ENCODE peak calls at places on chromosomes 2 and 18, in ten cellular contexts. N is cerebellar cortex, S is GM23248, Y is NCI-H226, R is left cardiac atrium, V is NB4, B is EH, C is HTR-8/SVneo, U is germinal center, A is T-helper 9 cell. P is an unnamed sample.

GRCh38 chr2:111122631-111123421 is 2.1 kb downstream of the BCL2L11 start:
- DNase-seq in A (peak; percentile 18), V (peak; percentile 85), R (peak; percentile 90), Y (peak; percentile 59), N (peak; percentile 26), B (peak; percentile 80), U (no peak), S (peak; percentile 92), C (peak; percentile 48), P (peak; percentile 75)

GRCh38 chr2:62032096-62032495 is 126.6 kb downstream of the COMMD1 start:
- DNase-seq in N (no peak), C (no peak), S (no peak), V (no peak), Y (no peak), U (no peak), A (no peak), B (no peak), R (no peak), P (no peak)

GRCh38 chr2:39531220-39531777 is 94.2 kb upstream of the MAP4K3 start:
- DNase-seq in Y (no peak), V (no peak), C (no peak), A (no peak), N (no peak), U (no peak), R (no peak), B (no peak), S (no peak), P (no peak)

GRCh38 chr18:27605107-27605834 is 420.2 kb upstream of the CHST9 start:
- DNase-seq in V (peak; percentile 62), R (peak; percentile 42), B (peak; percentile 71), U (peak; percentile 21), N (peak; percentile 81), Y (peak; percentile 56), S (peak; percentile 81), A (no peak), C (peak; percentile 34), P (peak; percentile 71)

GRCh38 chr2:171483793-171484192 is 38.5 kb upstream of the CYBRD1 start:
- DNase-seq in A (no peak), B (no peak), S (no peak), Y (no peak), N (no peak), V (no peak), U (no peak), C (no peak), R (no peak), P (no peak)

GRCh38 chr2:54858021-54858681 is 134.7 kb downstream of the EML6 start:
- DNase-seq in Y (no peak), U (no peak), R (no peak), A (no peak), N (peak; percentile 15), V (peak; percentile 44), S (peak; percentile 78), C (no peak), B (peak; percentile 45), P (peak; percentile 31)

GRCh38 chr2:61855178-61855523 is 1.3 kb upstream of the FAM161A start:
- DNase-seq in R (peak; percentile 21), B (no peak), N (peak; percentile 64), A (no peak), C (no peak), V (no peak), U (no peak), S (no peak), Y (no peak), P (no peak)

GRCh38 chr2:86622878-86623548 is 652 bp downstream of the RNF103 start:
- DNase-seq in A (peak; percentile 16), U (peak; percentile 57), S (peak; percentile 69), C (peak; percentile 33), B (no peak), N (no peak), V (no peak), Y (no peak), R (peak; percentile 65), P (no peak)

GRCh38 chr2:201807452-201807980 is 1.2 kb downstream of the CDK15 start:
- DNase-seq in N (peak; percentile 42), B (peak; percentile 90), A (no peak), V (no peak), U (no peak), R (peak; percentile 38), C (no peak), Y (no peak), S (peak; percentile 85), P (peak; percentile 90)